ENCODE peak calls at places on chromosomes 6 and 20, in four cellular contexts. One of them, this sample, is unnamed.

GRCh38 chr6:158564243-158565121 is 4.6 kb downstream of the TMEM181 start:
- DNase-seq in effector memory CD8-positive, alpha-beta T cell: peak
- DNase-seq in mucosa of descending colon: no peak
- DNase-seq in activated CD8-positive, alpha-beta memory T cell treated with anti-CD3 and anti-CD28 coated beads for 24 hours: no peak
- DNase-seq in this sample: no peak

GRCh38 chr6:126773122-126773805 is 345.2 kb upstream of the RSPO3 start:
- DNase-seq in mucosa of descending colon: no peak
- DNase-seq in activated CD8-positive, alpha-beta memory T cell treated with anti-CD3 and anti-CD28 coated beads for 24 hours: no peak
- DNase-seq in effector memory CD8-positive, alpha-beta T cell: no peak
- DNase-seq in this sample: no peak

GRCh38 chr6:17729223-17730077 is 22.7 kb upstream of the NUP153 start:
- DNase-seq in effector memory CD8-positive, alpha-beta T cell: no peak
- DNase-seq in mucosa of descending colon: no peak
- DNase-seq in activated CD8-positive, alpha-beta memory T cell treated with anti-CD3 and anti-CD28 coated beads for 24 hours: no peak
- DNase-seq in this sample: no peak

GRCh38 chr20:49320460-49320859 is 42.6 kb upstream of the ZNFX1 start:
- DNase-seq in activated CD8-positive, alpha-beta memory T cell treated with anti-CD3 and anti-CD28 coated beads for 24 hours: no peak
- DNase-seq in mucosa of descending colon: no peak
- DNase-seq in effector memory CD8-positive, alpha-beta T cell: no peak
- DNase-seq in this sample: no peak

GRCh38 chr6:7684843-7685242 is 41.1 kb upstream of the BMP6 start:
- DNase-seq in effector memory CD8-positive, alpha-beta T cell: no peak
- DNase-seq in activated CD8-positive, alpha-beta memory T cell treated with anti-CD3 and anti-CD28 coated beads for 24 hours: no peak
- DNase-seq in mucosa of descending colon: no peak
- DNase-seq in this sample: no peak

GRCh38 chr20:19706463-19706862 is 51.6 kb upstream of the RIN2 start:
- DNase-seq in activated CD8-positive, alpha-beta memory T cell treated with anti-CD3 and anti-CD28 coated beads for 24 hours: no peak
- DNase-seq in effector memory CD8-positive, alpha-beta T cell: no peak
- DNase-seq in mucosa of descending colon: no peak
- DNase-seq in this sample: no peak

GRCh38 chr6:164200071-164200470 is 785.6 kb downstream of the QKI start:
- DNase-seq in effector memory CD8-positive, alpha-beta T cell: no peak
- DNase-seq in activated CD8-positive, alpha-beta memory T cell treated with anti-CD3 and anti-CD28 coated beads for 24 hours: no peak
- DNase-seq in mucosa of descending colon: no peak
- DNase-seq in this sample: no peak

GRCh38 chr20:62907377-62908317 is 18.7 kb downstream of the DIDO1 start:
- DNase-seq in activated CD8-positive, alpha-beta memory T cell treated with anti-CD3 and anti-CD28 coated beads for 24 hours: no peak
- DNase-seq in mucosa of descending colon: no peak
- DNase-seq in effector memory CD8-positive, alpha-beta T cell: peak
- DNase-seq in this sample: no peak

GRCh38 chr6:10873374-10873773 is 8.5 kb downstream of the GCM2 start:
- DNase-seq in effector memory CD8-positive, alpha-beta T cell: no peak
- DNase-seq in mucosa of descending colon: no peak
- DNase-seq in activated CD8-positive, alpha-beta memory T cell treated with anti-CD3 and anti-CD28 coated beads for 24 hours: no peak
- DNase-seq in this sample: no peak

GRCh38 chr6:27280064-27280539 is 32.0 kb downstream of the POM121L2 start:
- DNase-seq in activated CD8-positive, alpha-beta memory T cell treated with anti-CD3 and anti-CD28 coated beads for 24 hours: peak
- DNase-seq in mucosa of descending colon: no peak
- DNase-seq in effector memory CD8-positive, alpha-beta T cell: no peak
- DNase-seq in this sample: peak

GRCh38 chr20:46552460-46553420 is 2.3 kb upstream of the OCSTAMP start:
- DNase-seq in mucosa of descending colon: no peak
- DNase-seq in activated CD8-positive, alpha-beta memory T cell treated with anti-CD3 and anti-CD28 coated beads for 24 hours: peak
- DNase-seq in effector memory CD8-positive, alpha-beta T cell: peak
- DNase-seq in this sample: no peak

GRCh38 chr6:3732345-3733141 is 19.0 kb downstream of the PXDC1 start:
- DNase-seq in effector memory CD8-positive, alpha-beta T cell: peak
- DNase-seq in mucosa of descending colon: peak
- DNase-seq in activated CD8-positive, alpha-beta memory T cell treated with anti-CD3 and anti-CD28 coated beads for 24 hours: peak
- DNase-seq in this sample: peak

GRCh38 chr20:11140359-11140758 is 466.6 kb upstream of the JAG1 start:
- DNase-seq in mucosa of descending colon: no peak
- DNase-seq in effector memory CD8-positive, alpha-beta T cell: no peak
- DNase-seq in activated CD8-positive, alpha-beta memory T cell treated with anti-CD3 and anti-CD28 coated beads for 24 hours: no peak
- DNase-seq in this sample: no peak

GRCh38 chr6:170208171-170208601 is 82.7 kb downstream of the DLL1 start:
- DNase-seq in activated CD8-positive, alpha-beta memory T cell treated with anti-CD3 and anti-CD28 coated beads for 24 hours: peak
- DNase-seq in mucosa of descending colon: peak
- DNase-seq in effector memory CD8-positive, alpha-beta T cell: no peak
- DNase-seq in this sample: no peak